ENCODE peak calls at places on chromosomes 4 and X, in four cellular contexts. One of them, this sample, is unnamed.

GRCh38 chr4:61770456-61770855 is 570.3 kb downstream of the ADGRL3 start:
- DNase-seq in choroid plexus epithelial cell: peak
- DNase-seq in CD4-positive, alpha-beta memory T cell: no peak
- DNase-seq in cardiac muscle cell: no peak
- DNase-seq in this sample: no peak

GRCh38 chr4:128793859-128794667 is 15.4 kb upstream of the JADE1 start:
- DNase-seq in cardiac muscle cell: no peak
- DNase-seq in CD4-positive, alpha-beta memory T cell: no peak
- DNase-seq in choroid plexus epithelial cell: peak
- DNase-seq in this sample: no peak

GRCh38 chr4:2954358-2955185 is 8.6 kb downstream of the NOP14 start:
- DNase-seq in cardiac muscle cell: no peak
- DNase-seq in CD4-positive, alpha-beta memory T cell: peak
- DNase-seq in choroid plexus epithelial cell: no peak
- DNase-seq in this sample: no peak

GRCh38 chr4:41236046-41236445 is 20.7 kb upstream of the UCHL1 start:
- DNase-seq in cardiac muscle cell: no peak
- DNase-seq in CD4-positive, alpha-beta memory T cell: no peak
- DNase-seq in choroid plexus epithelial cell: no peak
- DNase-seq in this sample: no peak

GRCh38 chr4:181261279-181261678 is 981.9 kb upstream of the TENM3 start:
- DNase-seq in choroid plexus epithelial cell: peak
- DNase-seq in CD4-positive, alpha-beta memory T cell: no peak
- DNase-seq in cardiac muscle cell: peak
- DNase-seq in this sample: no peak

GRCh38 chr4:34422472-34422871 is 1821.8 kb downstream of the ARAP2 start:
- DNase-seq in CD4-positive, alpha-beta memory T cell: no peak
- DNase-seq in choroid plexus epithelial cell: peak
- DNase-seq in cardiac muscle cell: no peak
- DNase-seq in this sample: no peak

GRCh38 chrX:103878466-103879151 is 46.6 kb upstream of the RAB9B start:
- DNase-seq in choroid plexus epithelial cell: peak
- DNase-seq in CD4-positive, alpha-beta memory T cell: no peak
- DNase-seq in cardiac muscle cell: peak
- DNase-seq in this sample: no peak

GRCh38 chrX:24190500-24191156 is 41.1 kb downstream of the ZFX start:
- DNase-seq in choroid plexus epithelial cell: peak
- DNase-seq in CD4-positive, alpha-beta memory T cell: no peak
- DNase-seq in cardiac muscle cell: no peak
- DNase-seq in this sample: no peak

GRCh38 chrX:13360146-13360545 is 40.3 kb upstream of the ATXN3L start:
- DNase-seq in choroid plexus epithelial cell: no peak
- DNase-seq in cardiac muscle cell: no peak
- DNase-seq in CD4-positive, alpha-beta memory T cell: no peak
- DNase-seq in this sample: no peak

GRCh38 chr4:2412534-2412884 is 5.9 kb downstream of the ZFYVE28 start:
- DNase-seq in cardiac muscle cell: no peak
- DNase-seq in choroid plexus epithelial cell: no peak
- DNase-seq in CD4-positive, alpha-beta memory T cell: peak
- DNase-seq in this sample: peak

GRCh38 chrX:17829526-17829925 is 31.6 kb downstream of the RAI2 start:
- DNase-seq in choroid plexus epithelial cell: no peak
- DNase-seq in cardiac muscle cell: no peak
- DNase-seq in CD4-positive, alpha-beta memory T cell: no peak
- DNase-seq in this sample: no peak

GRCh38 chr4:1381944-1382541 is 24.2 kb downstream of the NKX1-1 start:
- DNase-seq in CD4-positive, alpha-beta memory T cell: no peak
- DNase-seq in choroid plexus epithelial cell: no peak
- DNase-seq in cardiac muscle cell: no peak
- DNase-seq in this sample: no peak

GRCh38 chrX:3176439-3176820 is 135.2 kb downstream of the ARSF start:
- DNase-seq in cardiac muscle cell: no peak
- DNase-seq in choroid plexus epithelial cell: peak
- DNase-seq in CD4-positive, alpha-beta memory T cell: no peak
- DNase-seq in this sample: no peak

GRCh38 chr4:177127658-177128057 is 182.0 kb upstream of the NEIL3 start:
- DNase-seq in choroid plexus epithelial cell: peak
- DNase-seq in CD4-positive, alpha-beta memory T cell: no peak
- DNase-seq in cardiac muscle cell: no peak
- DNase-seq in this sample: no peak

GRCh38 chrX:45614853-45615252 is 414.2 kb upstream of the DIPK2B start:
- DNase-seq in cardiac muscle cell: no peak
- DNase-seq in CD4-positive, alpha-beta memory T cell: no peak
- DNase-seq in choroid plexus epithelial cell: no peak
- DNase-seq in this sample: no peak

GRCh38 chrX:56313308-56313707 is 81.2 kb downstream of the KLF8 start:
- DNase-seq in choroid plexus epithelial cell: no peak
- DNase-seq in cardiac muscle cell: no peak
- DNase-seq in CD4-positive, alpha-beta memory T cell: no peak
- DNase-seq in this sample: no peak

GRCh38 chrX:136200466-136200865 is 50.7 kb downstream of the MAP7D3 start:
- DNase-seq in cardiac muscle cell: no peak
- DNase-seq in CD4-positive, alpha-beta memory T cell: no peak
- DNase-seq in choroid plexus epithelial cell: peak
- DNase-seq in this sample: no peak

GRCh38 chr4:52713456-52713937 is 37.7 kb downstream of the ERVMER34-1 start:
- DNase-seq in CD4-positive, alpha-beta memory T cell: no peak
- DNase-seq in cardiac muscle cell: peak
- DNase-seq in choroid plexus epithelial cell: peak
- DNase-seq in this sample: no peak

GRCh38 chr4:98261291-98262271 is at the start of gene RAP1GDS1:
- DNase-seq in cardiac muscle cell: peak
- DNase-seq in CD4-positive, alpha-beta memory T cell: peak
- DNase-seq in choroid plexus epithelial cell: peak
- DNase-seq in this sample: peak

GRCh38 chr4:74967324-74967723 is 34.4 kb downstream of the PARM1 start:
- DNase-seq in CD4-positive, alpha-beta memory T cell: no peak
- DNase-seq in cardiac muscle cell: no peak
- DNase-seq in choroid plexus epithelial cell: no peak
- DNase-seq in this sample: no peak

GRCh38 chrX:40922307-40922706 is 162.9 kb upstream of the USP9X start:
- DNase-seq in CD4-positive, alpha-beta memory T cell: no peak
- DNase-seq in choroid plexus epithelial cell: peak
- DNase-seq in cardiac muscle cell: peak
- DNase-seq in this sample: no peak

GRCh38 chrX:112839856-112840255 is 775 bp downstream of the AMOT start:
- DNase-seq in choroid plexus epithelial cell: no peak
- DNase-seq in cardiac muscle cell: no peak
- DNase-seq in CD4-positive, alpha-beta memory T cell: peak
- DNase-seq in this sample: no peak

DNA sequence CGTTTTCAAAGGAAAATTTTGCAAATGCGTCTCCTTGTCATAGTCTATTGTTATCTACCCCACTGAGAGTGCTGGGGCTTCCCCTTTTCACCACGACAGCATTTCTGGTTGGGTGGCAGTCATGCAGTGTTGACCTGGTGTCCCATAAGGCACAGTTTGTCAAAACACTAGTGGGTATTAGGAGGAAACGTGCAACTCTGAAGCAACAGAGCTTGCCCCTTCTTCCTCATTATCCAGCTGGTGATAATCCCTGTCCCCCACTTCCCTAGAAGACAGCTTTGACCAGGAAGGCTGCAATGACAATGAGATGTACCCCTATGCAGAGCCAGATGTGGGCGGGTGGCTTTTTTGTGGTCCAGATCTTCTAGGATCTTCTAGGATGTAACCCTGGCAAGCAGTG is 1.8 kb downstream of the TBC1D1 start:
- DNase-seq in choroid plexus epithelial cell: no peak
- DNase-seq in CD4-positive, alpha-beta memory T cell: peak
- DNase-seq in cardiac muscle cell: no peak
- DNase-seq in this sample: no peak
- H3K4me3 ChIP-seq in choroid plexus epithelial cell: no peak
- H3K4me3 ChIP-seq in CD4-positive, alpha-beta memory T cell: peak
- H3K4me3 ChIP-seq in cardiac muscle cell: no peak
- H3K4me3 ChIP-seq in this sample: no peak

GRCh38 chr4:5753766-5754528 is 42.9 kb downstream of the EVC start:
- DNase-seq in cardiac muscle cell: no peak
- DNase-seq in CD4-positive, alpha-beta memory T cell: no peak
- DNase-seq in choroid plexus epithelial cell: peak
- DNase-seq in this sample: no peak

GRCh38 chr4:5753366-5753765 is 42.4 kb downstream of the EVC start:
- DNase-seq in choroid plexus epithelial cell: no peak
- DNase-seq in cardiac muscle cell: no peak
- DNase-seq in CD4-positive, alpha-beta memory T cell: no peak
- DNase-seq in this sample: no peak

GRCh38 chr4:5751073-5751917 is 40.3 kb downstream of the EVC start:
- DNase-seq in cardiac muscle cell: no peak
- DNase-seq in CD4-positive, alpha-beta memory T cell: no peak
- DNase-seq in choroid plexus epithelial cell: peak
- DNase-seq in this sample: no peak

GRCh38 chr4:5752803-5753184 is 41.8 kb downstream of the EVC start:
- DNase-seq in CD4-positive, alpha-beta memory T cell: no peak
- DNase-seq in cardiac muscle cell: no peak
- DNase-seq in choroid plexus epithelial cell: no peak
- DNase-seq in this sample: no peak

GRCh38 chr4:5751918-5752802 is 41.2 kb downstream of the EVC start:
- DNase-seq in choroid plexus epithelial cell: peak
- DNase-seq in cardiac muscle cell: no peak
- DNase-seq in CD4-positive, alpha-beta memory T cell: no peak
- DNase-seq in this sample: no peak
- H3K4me3 ChIP-seq in choroid plexus epithelial cell: no peak
- H3K4me3 ChIP-seq in cardiac muscle cell: no peak
- H3K4me3 ChIP-seq in CD4-positive, alpha-beta memory T cell: no peak
- H3K4me3 ChIP-seq in this sample: no peak

GRCh38 chr4:123399638-123400358 is 3.2 kb downstream of the SPRY1 start:
- DNase-seq in CD4-positive, alpha-beta memory T cell: peak
- DNase-seq in choroid plexus epithelial cell: peak
- DNase-seq in cardiac muscle cell: peak
- DNase-seq in this sample: no peak

GRCh38 chr4:123396294-123397275 is at the start of gene SPRY1:
- DNase-seq in choroid plexus epithelial cell: peak
- DNase-seq in cardiac muscle cell: peak
- DNase-seq in CD4-positive, alpha-beta memory T cell: peak
- DNase-seq in this sample: peak

GRCh38 chr4:123398803-123399637 is 2.4 kb downstream of the SPRY1 start:
- DNase-seq in cardiac muscle cell: peak
- DNase-seq in choroid plexus epithelial cell: peak
- DNase-seq in CD4-positive, alpha-beta memory T cell: peak
- DNase-seq in this sample: no peak

GRCh38 chr4:123397276-123398150 is 918 bp downstream of the SPRY1 start:
- DNase-seq in cardiac muscle cell: peak
- DNase-seq in choroid plexus epithelial cell: peak
- DNase-seq in CD4-positive, alpha-beta memory T cell: peak
- DNase-seq in this sample: no peak

DNA sequence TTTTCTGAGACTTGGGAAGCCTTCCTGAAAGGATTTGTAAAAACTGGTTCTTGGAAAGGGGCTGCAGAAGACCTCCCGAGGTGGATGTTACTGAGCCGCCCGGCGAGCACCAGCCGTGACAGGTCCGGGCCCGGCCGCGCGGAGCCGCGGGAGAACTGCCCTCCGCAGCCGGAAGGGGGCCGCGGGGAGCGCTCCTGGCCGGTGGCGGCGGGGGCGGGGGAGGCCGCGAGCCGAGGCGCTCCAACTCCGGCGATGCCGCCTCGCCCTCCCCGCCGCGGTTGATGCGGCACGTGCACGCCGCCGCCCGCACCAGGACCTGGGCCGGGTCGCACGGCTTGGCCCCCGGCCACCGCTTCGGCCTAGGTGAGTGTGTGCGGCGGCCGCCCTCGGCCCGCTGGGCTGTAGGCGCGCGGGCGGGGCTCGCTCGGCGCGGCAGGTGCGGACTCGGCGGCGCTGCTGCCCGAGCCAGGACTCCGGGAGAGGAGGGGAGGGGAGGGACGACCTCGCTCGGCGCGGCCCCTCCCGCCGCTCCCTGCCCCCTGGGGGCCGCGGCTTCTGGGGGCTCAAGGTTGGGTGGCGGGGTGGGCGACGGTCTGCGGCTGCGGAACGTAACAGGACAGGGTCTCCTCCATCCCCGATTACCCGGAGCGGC is 1.7 kb downstream of the SPRY1 start:
- DNase-seq in cardiac muscle cell: peak
- DNase-seq in choroid plexus epithelial cell: peak
- DNase-seq in CD4-positive, alpha-beta memory T cell: peak
- DNase-seq in this sample: no peak
- H3K4me3 ChIP-seq in cardiac muscle cell: peak
- H3K4me3 ChIP-seq in choroid plexus epithelial cell: peak
- H3K4me3 ChIP-seq in CD4-positive, alpha-beta memory T cell: no peak
- H3K4me3 ChIP-seq in this sample: peak

DNA sequence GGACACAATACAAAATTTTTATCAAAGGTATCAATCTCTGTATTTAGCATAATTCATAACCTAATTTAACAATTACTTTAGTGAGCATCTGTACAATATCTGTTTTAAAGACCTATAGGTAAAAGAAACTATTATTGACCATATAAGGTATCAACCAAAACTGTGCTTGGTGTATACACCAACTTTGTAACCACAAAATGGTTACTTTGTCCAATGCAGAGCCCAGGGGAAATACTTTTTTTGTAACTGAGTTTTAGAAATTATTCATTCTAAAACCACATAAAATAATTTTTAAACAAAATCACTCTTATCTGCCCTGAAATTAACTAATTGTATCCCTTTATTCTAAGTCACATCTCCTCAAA is 5.0 kb downstream of the CXXC4 start:
- DNase-seq in CD4-positive, alpha-beta memory T cell: no peak
- DNase-seq in cardiac muscle cell: no peak
- DNase-seq in choroid plexus epithelial cell: no peak
- DNase-seq in this sample: no peak
- H3K4me3 ChIP-seq in CD4-positive, alpha-beta memory T cell: no peak
- H3K4me3 ChIP-seq in cardiac muscle cell: peak
- H3K4me3 ChIP-seq in choroid plexus epithelial cell: no peak
- H3K4me3 ChIP-seq in this sample: no peak

DNA sequence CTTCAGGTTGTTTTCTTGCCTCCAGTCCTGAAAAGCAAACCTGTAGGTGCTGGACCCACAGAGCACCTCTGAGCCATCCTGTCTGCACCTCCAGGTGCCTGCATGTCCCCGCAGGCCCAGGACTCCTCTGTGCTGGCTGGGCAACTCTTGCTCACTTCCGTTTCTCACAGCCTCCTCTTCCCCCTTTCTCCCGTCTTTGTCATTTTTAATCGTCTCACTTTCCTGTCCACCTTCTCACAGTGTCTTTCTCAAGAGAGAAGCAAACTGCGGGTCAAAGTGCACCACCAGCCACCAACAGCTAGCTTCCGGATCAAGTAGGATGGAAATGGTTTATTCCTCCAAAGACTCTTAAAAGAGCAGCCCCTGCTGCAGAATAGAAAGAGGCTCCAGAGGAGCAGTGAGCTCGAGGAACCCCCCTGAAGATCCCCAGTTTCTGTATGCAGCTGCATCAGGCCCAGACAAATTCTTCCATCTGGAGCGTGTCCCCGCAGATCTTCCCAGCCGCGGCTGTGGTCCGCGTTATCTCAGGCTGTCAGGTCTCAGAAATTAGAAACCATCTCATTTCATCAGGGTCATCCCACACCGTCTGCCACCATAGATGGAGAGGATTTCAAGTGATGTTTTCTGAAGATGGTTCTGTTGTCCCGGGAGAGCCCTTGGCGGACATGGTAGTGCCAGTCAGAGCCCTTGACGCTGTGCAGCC is 87.7 kb downstream of the FHDC1 start:
- DNase-seq in cardiac muscle cell: no peak
- DNase-seq in CD4-positive, alpha-beta memory T cell: no peak
- DNase-seq in choroid plexus epithelial cell: no peak
- DNase-seq in this sample: no peak
- H3K4me3 ChIP-seq in cardiac muscle cell: no peak
- H3K4me3 ChIP-seq in CD4-positive, alpha-beta memory T cell: no peak
- H3K4me3 ChIP-seq in choroid plexus epithelial cell: no peak
- H3K4me3 ChIP-seq in this sample: no peak

GRCh38 chr4:157992038-157992706 is 180.7 kb downstream of the GASK1B start:
- DNase-seq in choroid plexus epithelial cell: peak
- DNase-seq in cardiac muscle cell: peak
- DNase-seq in CD4-positive, alpha-beta memory T cell: peak
- DNase-seq in this sample: peak
- H3K4me3 ChIP-seq in choroid plexus epithelial cell: peak
- H3K4me3 ChIP-seq in cardiac muscle cell: no peak
- H3K4me3 ChIP-seq in CD4-positive, alpha-beta memory T cell: no peak
- H3K4me3 ChIP-seq in this sample: no peak

This sample was measured in Jurkat, Clone E6-1.